ENCODE peak calls at places on chromosomes 11 and 22, in five cellular contexts. One of them, this sample, is unnamed.

GRCh38 chr11:123169821-123170220 is 25.2 kb downstream of the CLMP start:
- DNase-seq in IMR-90: no peak
- DNase-seq in mesendoderm: peak
- DNase-seq in neuronal stem cell: no peak
- DNase-seq in mesenchymal stem cell: no peak
- DNase-seq in this sample: no peak

GRCh38 chr11:97202613-97203292 is 812.9 kb downstream of the JRKL start:
- DNase-seq in IMR-90: no peak
- DNase-seq in mesendoderm: peak
- DNase-seq in neuronal stem cell: no peak
- DNase-seq in mesenchymal stem cell: no peak
- DNase-seq in this sample: no peak

GRCh38 chr11:15654397-15654915 is 539.7 kb downstream of the INSC start:
- DNase-seq in IMR-90: no peak
- DNase-seq in mesendoderm: no peak
- DNase-seq in neuronal stem cell: no peak
- DNase-seq in mesenchymal stem cell: no peak
- DNase-seq in this sample: no peak

GRCh38 chr11:105100206-105100605 is 39.4 kb downstream of the CARD18 start:
- DNase-seq in IMR-90: no peak
- DNase-seq in mesendoderm: peak
- DNase-seq in neuronal stem cell: no peak
- DNase-seq in mesenchymal stem cell: peak
- DNase-seq in this sample: peak

GRCh38 chr22:27195104-27195503 is 537.7 kb downstream of the MIAT start:
- DNase-seq in IMR-90: peak
- DNase-seq in mesendoderm: no peak
- DNase-seq in neuronal stem cell: no peak
- DNase-seq in mesenchymal stem cell: no peak
- DNase-seq in this sample: no peak

GRCh38 chr11:1073851-1074243 is 827 bp upstream of the MUC2 start:
- DNase-seq in IMR-90: no peak
- DNase-seq in mesendoderm: no peak
- DNase-seq in neuronal stem cell: no peak
- DNase-seq in mesenchymal stem cell: no peak
- DNase-seq in this sample: no peak

GRCh38 chr11:63609971-63610580 is 4.2 kb downstream of the PLAAT3 start:
- DNase-seq in IMR-90: no peak
- DNase-seq in mesendoderm: no peak
- DNase-seq in neuronal stem cell: no peak
- DNase-seq in mesenchymal stem cell: no peak
- DNase-seq in this sample: no peak

GRCh38 chr11:69854719-69855118 is 35.5 kb upstream of the FGF3 start:
- DNase-seq in IMR-90: peak
- DNase-seq in mesendoderm: no peak
- DNase-seq in neuronal stem cell: no peak
- DNase-seq in mesenchymal stem cell: peak
- DNase-seq in this sample: no peak

GRCh38 chr11:34318111-34319037 is 39.4 kb downstream of the ABTB2 start:
- DNase-seq in IMR-90: peak
- DNase-seq in mesendoderm: no peak
- DNase-seq in neuronal stem cell: no peak
- DNase-seq in mesenchymal stem cell: peak
- DNase-seq in this sample: no peak

GRCh38 chr11:93685196-93685595 is 23.7 kb downstream of the CEP295 start:
- DNase-seq in IMR-90: no peak
- DNase-seq in mesendoderm: no peak
- DNase-seq in neuronal stem cell: no peak
- DNase-seq in mesenchymal stem cell: no peak
- DNase-seq in this sample: no peak

GRCh38 chr22:23282089-23282501 is 101.8 kb downstream of the BCR start:
- DNase-seq in IMR-90: peak
- DNase-seq in mesendoderm: no peak
- DNase-seq in neuronal stem cell: no peak
- DNase-seq in mesenchymal stem cell: peak
- DNase-seq in this sample: no peak

GRCh38 chr11:69034123-69034522 is 14.6 kb upstream of the TPCN2 start:
- DNase-seq in IMR-90: no peak
- DNase-seq in mesendoderm: no peak
- DNase-seq in neuronal stem cell: no peak
- DNase-seq in mesenchymal stem cell: no peak
- DNase-seq in this sample: no peak

GRCh38 chr11:118434553-118435232 is 1.6 kb upstream of the KMT2A start:
- DNase-seq in IMR-90: peak
- DNase-seq in mesendoderm: peak
- DNase-seq in neuronal stem cell: peak
- DNase-seq in mesenchymal stem cell: peak
- DNase-seq in this sample: peak

GRCh38 chr11:77107950-77108349 is 5.3 kb downstream of the OMP start:
- DNase-seq in IMR-90: peak
- DNase-seq in mesendoderm: no peak
- DNase-seq in neuronal stem cell: no peak
- DNase-seq in mesenchymal stem cell: peak
- DNase-seq in this sample: no peak

GRCh38 chr11:63888170-63889086 is 28.5 kb downstream of the RCOR2 start:
- DNase-seq in IMR-90: peak
- DNase-seq in mesendoderm: peak
- DNase-seq in neuronal stem cell: no peak
- DNase-seq in mesenchymal stem cell: peak
- DNase-seq in this sample: peak

GRCh38 chr11:71474141-71474770 is 21.3 kb downstream of the NADSYN1 start:
- DNase-seq in IMR-90: no peak
- DNase-seq in mesendoderm: no peak
- DNase-seq in neuronal stem cell: no peak
- DNase-seq in mesenchymal stem cell: no peak
- DNase-seq in this sample: no peak

GRCh38 chr22:46002757-46003270 is 25.9 kb upstream of the WNT7B start:
- DNase-seq in IMR-90: peak
- DNase-seq in mesendoderm: peak
- DNase-seq in neuronal stem cell: no peak
- DNase-seq in mesenchymal stem cell: peak
- DNase-seq in this sample: no peak

GRCh38 chr11:1826552-1827094 is 8.2 kb upstream of the SYT8 start:
- DNase-seq in IMR-90: peak
- DNase-seq in mesendoderm: peak
- DNase-seq in neuronal stem cell: no peak
- DNase-seq in mesenchymal stem cell: peak
- DNase-seq in this sample: peak

GRCh38 chr11:62472063-62472884 is 53.4 kb downstream of the SCGB1A1 start:
- DNase-seq in IMR-90: peak
- DNase-seq in mesendoderm: peak
- DNase-seq in neuronal stem cell: no peak
- DNase-seq in mesenchymal stem cell: peak
- DNase-seq in this sample: no peak

GRCh38 chr11:86523738-86524602 is 148.4 kb downstream of the ME3 start:
- DNase-seq in IMR-90: peak
- DNase-seq in mesendoderm: peak
- DNase-seq in neuronal stem cell: no peak
- DNase-seq in mesenchymal stem cell: peak
- DNase-seq in this sample: no peak

GRCh38 chr11:64229090-64229958 is 1.0 kb upstream of the DNAJC4 start:
- DNase-seq in IMR-90: no peak
- DNase-seq in mesendoderm: no peak
- DNase-seq in neuronal stem cell: no peak
- DNase-seq in mesenchymal stem cell: no peak
- DNase-seq in this sample: no peak

GRCh38 chr11:65982824-65983588 is 19.0 kb downstream of the EIF1AD start:
- DNase-seq in IMR-90: no peak
- DNase-seq in mesendoderm: no peak
- DNase-seq in neuronal stem cell: no peak
- DNase-seq in mesenchymal stem cell: no peak
- DNase-seq in this sample: no peak

GRCh38 chr11:119355091-119355843 is 8.8 kb upstream of the MFRP start:
- DNase-seq in IMR-90: no peak
- DNase-seq in mesendoderm: no peak
- DNase-seq in neuronal stem cell: no peak
- DNase-seq in mesenchymal stem cell: no peak
- DNase-seq in this sample: no peak

GRCh38 chr11:70328556-70328955 is 58.1 kb downstream of the PPFIA1 start:
- DNase-seq in IMR-90: no peak
- DNase-seq in mesendoderm: no peak
- DNase-seq in neuronal stem cell: no peak
- DNase-seq in mesenchymal stem cell: no peak
- DNase-seq in this sample: no peak

GRCh38 chr11:95044010-95044409 is 5.2 kb upstream of the KDM4F start:
- DNase-seq in IMR-90: no peak
- DNase-seq in mesendoderm: no peak
- DNase-seq in neuronal stem cell: no peak
- DNase-seq in mesenchymal stem cell: peak
- DNase-seq in this sample: no peak
- H3K23ac ChIP-seq in IMR-90: no peak
- H3K23ac ChIP-seq in mesendoderm: no peak
- H3K23ac ChIP-seq in neuronal stem cell: no peak
- H3K23ac ChIP-seq in mesenchymal stem cell: no peak
- H3K23ac ChIP-seq in this sample: no peak

GRCh38 chr22:36486619-36487384 is 5.4 kb upstream of the TXN2 start:
- DNase-seq in IMR-90: peak
- DNase-seq in mesendoderm: peak
- DNase-seq in neuronal stem cell: no peak
- DNase-seq in mesenchymal stem cell: peak
- DNase-seq in this sample: peak

GRCh38 chr22:36478966-36479365 is 2.5 kb downstream of the TXN2 start:
- DNase-seq in IMR-90: no peak
- DNase-seq in mesendoderm: no peak
- DNase-seq in neuronal stem cell: no peak
- DNase-seq in mesenchymal stem cell: no peak
- DNase-seq in this sample: no peak

GRCh38 chr22:36480941-36481392 is 473 bp downstream of the TXN2 start:
- DNase-seq in IMR-90: no peak
- DNase-seq in mesendoderm: no peak
- DNase-seq in neuronal stem cell: no peak
- DNase-seq in mesenchymal stem cell: no peak
- DNase-seq in this sample: no peak

DNA sequence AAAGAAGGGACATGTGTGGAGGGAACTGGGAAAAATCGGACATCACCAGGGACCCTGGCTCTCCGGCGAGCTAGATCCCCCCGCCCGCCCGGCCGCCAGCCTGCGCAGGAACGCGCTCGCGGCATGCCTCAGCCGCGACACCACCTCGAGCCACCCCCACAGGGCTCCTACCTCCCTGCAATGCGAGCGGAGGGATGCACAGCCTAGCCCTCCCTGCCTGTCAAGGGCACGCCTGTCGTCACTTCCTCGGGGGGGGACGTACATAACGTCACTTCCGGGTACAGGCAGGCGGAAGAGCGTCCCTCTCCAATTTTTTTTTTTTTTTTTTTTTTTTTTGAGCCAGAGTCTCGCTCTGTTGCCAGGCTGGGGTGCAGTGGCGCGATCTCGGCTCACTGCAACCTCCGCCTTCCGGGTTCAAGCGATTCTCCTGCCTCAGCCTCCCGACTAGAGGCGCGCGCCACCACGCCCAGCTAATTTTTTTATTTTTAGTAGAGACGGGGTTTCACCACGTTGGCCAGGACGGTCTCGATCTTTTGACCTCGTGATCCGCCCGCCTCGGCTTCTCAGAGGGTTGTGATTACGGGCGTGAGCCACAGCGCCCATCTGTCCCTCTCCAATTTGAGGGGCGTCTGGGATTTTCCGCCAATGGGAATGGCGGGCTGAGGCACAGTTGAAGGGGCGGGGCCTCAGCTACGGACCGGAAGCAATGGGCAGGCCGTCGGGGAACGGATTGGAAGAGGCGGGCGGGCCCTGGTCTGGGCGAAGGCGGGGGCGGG is at the start of gene TXN2:
- DNase-seq in IMR-90: peak
- DNase-seq in mesendoderm: peak
- DNase-seq in neuronal stem cell: peak
- DNase-seq in mesenchymal stem cell: peak
- DNase-seq in this sample: peak
- H2BK15ac ChIP-seq in IMR-90: peak
- H2BK15ac ChIP-seq in mesendoderm: no peak
- H2BK15ac ChIP-seq in neuronal stem cell: no peak
- H2BK15ac ChIP-seq in mesenchymal stem cell: peak
- H2BK15ac ChIP-seq in this sample: no peak

GRCh38 chr22:40367342-40367741 is 3.1 kb upstream of the SGSM3 start:
- DNase-seq in IMR-90: no peak
- DNase-seq in mesendoderm: no peak
- DNase-seq in neuronal stem cell: no peak
- DNase-seq in mesenchymal stem cell: no peak
- DNase-seq in this sample: no peak

GRCh38 chr22:40361100-40361499 is 9.3 kb upstream of the SGSM3 start:
- DNase-seq in IMR-90: no peak
- DNase-seq in mesendoderm: no peak
- DNase-seq in neuronal stem cell: no peak
- DNase-seq in mesenchymal stem cell: no peak
- DNase-seq in this sample: no peak

GRCh38 chr22:40368016-40368415 is 2.4 kb upstream of the SGSM3 start:
- DNase-seq in IMR-90: no peak
- DNase-seq in mesendoderm: no peak
- DNase-seq in neuronal stem cell: no peak
- DNase-seq in mesenchymal stem cell: no peak
- DNase-seq in this sample: no peak

GRCh38 chr22:40363059-40363458 is 7.3 kb upstream of the SGSM3 start:
- DNase-seq in IMR-90: peak
- DNase-seq in mesendoderm: no peak
- DNase-seq in neuronal stem cell: no peak
- DNase-seq in mesenchymal stem cell: peak
- DNase-seq in this sample: no peak

DNA sequence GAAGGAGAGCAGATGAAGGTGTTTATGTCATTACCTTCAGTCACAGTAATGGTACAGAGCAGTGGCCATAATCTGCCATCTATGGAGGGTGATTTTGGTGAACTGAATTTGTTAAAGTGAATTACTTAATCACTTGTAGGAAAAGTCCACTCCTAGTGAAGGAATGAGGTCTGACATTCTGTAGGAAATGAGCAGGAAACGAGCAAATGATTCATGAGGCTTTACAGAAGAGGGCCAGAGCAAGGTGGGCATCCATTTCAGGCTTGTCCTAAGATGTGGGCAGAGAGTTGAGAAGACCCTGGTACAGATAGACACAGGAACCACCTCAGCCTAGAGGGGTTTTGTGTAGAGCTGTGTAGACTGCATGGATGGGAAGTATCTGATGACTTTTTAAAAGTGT is 6.0 kb upstream of the SGSM3 start:
- DNase-seq in IMR-90: no peak
- DNase-seq in mesendoderm: no peak
- DNase-seq in neuronal stem cell: no peak
- DNase-seq in mesenchymal stem cell: no peak
- DNase-seq in this sample: no peak
- H3K23ac ChIP-seq in IMR-90: no peak
- H3K23ac ChIP-seq in mesendoderm: no peak
- H3K23ac ChIP-seq in neuronal stem cell: no peak
- H3K23ac ChIP-seq in mesenchymal stem cell: no peak
- H3K23ac ChIP-seq in this sample: no peak

GRCh38 chr22:25933158-25933788 is 191.3 kb downstream of the MYO18B start:
- DNase-seq in IMR-90: no peak
- DNase-seq in mesendoderm: peak
- DNase-seq in neuronal stem cell: no peak
- DNase-seq in mesenchymal stem cell: no peak
- DNase-seq in this sample: no peak

GRCh38 chr22:25940479-25940878 is 198.5 kb downstream of the MYO18B start:
- DNase-seq in IMR-90: no peak
- DNase-seq in mesendoderm: peak
- DNase-seq in neuronal stem cell: no peak
- DNase-seq in mesenchymal stem cell: no peak
- DNase-seq in this sample: no peak

GRCh38 chr22:25939384-25939783 is 197.4 kb downstream of the MYO18B start:
- DNase-seq in IMR-90: no peak
- DNase-seq in mesendoderm: no peak
- DNase-seq in neuronal stem cell: no peak
- DNase-seq in mesenchymal stem cell: no peak
- DNase-seq in this sample: no peak

GRCh38 chr22:25930710-25931353 is 188.8 kb downstream of the MYO18B start:
- DNase-seq in IMR-90: no peak
- DNase-seq in mesendoderm: no peak
- DNase-seq in neuronal stem cell: no peak
- DNase-seq in mesenchymal stem cell: no peak
- DNase-seq in this sample: no peak

GRCh38 chr22:25935266-25936058 is 193.5 kb downstream of the MYO18B start:
- DNase-seq in IMR-90: no peak
- DNase-seq in mesendoderm: no peak
- DNase-seq in neuronal stem cell: no peak
- DNase-seq in mesenchymal stem cell: no peak
- DNase-seq in this sample: no peak
- H2BK15ac ChIP-seq in IMR-90: no peak
- H2BK15ac ChIP-seq in mesendoderm: no peak
- H2BK15ac ChIP-seq in neuronal stem cell: no peak
- H2BK15ac ChIP-seq in mesenchymal stem cell: no peak
- H2BK15ac ChIP-seq in this sample: no peak

This sample was measured in H9.